ENCODE peak calls at places on chromosomes 11 and 22, in eight cellular contexts. O is fibroblast of lung, L is body of pancreas, E is astrocyte, G is thyroid gland, T is RWPE2, B is psoas muscle, X is right lobe of liver. Y is an unnamed sample.

GRCh38 chr11:37804666-37805065 is 1206.6 kb upstream of the RAG2 start:
- DNase-seq in L (no peak), T (no peak), G (no peak), X (no peak), B (no peak), O (no peak), E (no peak), Y (no peak)

GRCh38 chr11:117094776-117095175 is 3.5 kb downstream of the SIK3 start:
- DNase-seq in G (peak; percentile 41), T (no peak), E (peak; percentile 69), X (no peak), B (no peak), L (peak; percentile 30), O (peak; percentile 81), Y (no peak)

GRCh38 chr11:45833761-45834160 is 13.5 kb upstream of the CRY2 start:
- DNase-seq in X (no peak), G (no peak), T (peak; percentile 3), B (no peak), E (no peak), O (no peak), L (no peak), Y (no peak)

GRCh38 chr22:18012528-18012927 is 11.8 kb downstream of the MICAL3 start:
- DNase-seq in G (no peak), B (no peak), E (peak; percentile 56), L (no peak), O (peak; percentile 69), X (no peak), T (no peak), Y (no peak)

GRCh38 chr22:25475554-25476022 is 88.9 kb upstream of the GRK3 start:
- DNase-seq in O (peak; percentile 69), B (no peak), T (no peak), G (peak; percentile 97), E (peak; percentile 66), L (no peak), X (no peak), Y (peak; percentile 83)

GRCh38 chr11:69054397-69055211 is 5.9 kb downstream of the TPCN2 start:
- DNase-seq in T (no peak), B (no peak), L (no peak), O (no peak), E (no peak), G (no peak), X (peak; percentile 49), Y (no peak)

GRCh38 chr11:95108671-95109551 is 19.3 kb downstream of the ENDOD1 start:
- DNase-seq in E (peak; percentile 57), L (no peak), T (no peak), X (no peak), B (no peak), O (peak; percentile 64), G (no peak), Y (peak; percentile 86)

GRCh38 chr22:39529487-39529851 is 3.1 kb downstream of the RPS19BP1 start:
- DNase-seq in E (no peak), X (no peak), T (no peak), G (no peak), O (no peak), L (no peak), B (no peak), Y (no peak)

GRCh38 chr22:37932821-37933578 is 20.4 kb downstream of the C22orf23 start:
- DNase-seq in B (no peak), O (no peak), X (no peak), L (peak; percentile 52), G (peak; percentile 97), E (no peak), T (no peak), Y (no peak)

GRCh38 chr22:39253427-39254070 is 8.8 kb upstream of the PDGFB start:
- DNase-seq in E (peak; percentile 81), T (no peak), X (no peak), G (peak; percentile 76), O (peak; percentile 88), B (peak; percentile 87), L (peak; percentile 93), Y (peak; percentile 72)

GRCh38 chr11:133399294-133399693 is 133.0 kb downstream of the OPCML start:
- DNase-seq in T (no peak), E (no peak), X (no peak), O (no peak), B (no peak), G (no peak), L (no peak), Y (no peak)

GRCh38 chr11:122439911-122440782 is 215.4 kb upstream of the UBASH3B start:
- DNase-seq in O (peak; percentile 36), E (peak; percentile 31), L (peak; percentile 61), T (no peak), X (peak; percentile 85), B (peak; percentile 67), G (peak; percentile 30), Y (peak; percentile 34)

GRCh38 chr11:134447696-134448095 is 35.7 kb upstream of the B3GAT1 start:
- DNase-seq in E (no peak), B (no peak), L (no peak), G (no peak), O (no peak), X (peak; percentile 36), T (no peak), Y (no peak)

GRCh38 chr11:82315093-82315492 is 418.6 kb downstream of the FAM181B start:
- DNase-seq in E (no peak), T (no peak), L (peak; percentile 61), X (no peak), G (peak; percentile 3), O (no peak), B (no peak), Y (no peak)
- TF ChIP-seq CTCF in E (peak; percentile 12), T (peak; percentile 66), L (no peak), X (peak; percentile 33), G (no peak), O (no peak), B (no peak), Y (no peak)

GRCh38 chr11:63897459-63898156 is 19.4 kb downstream of the RCOR2 start:
- DNase-seq in T (no peak), X (no peak), O (no peak), G (no peak), E (no peak), B (no peak), L (no peak), Y (no peak)

GRCh38 chr11:63905179-63905578 is 11.8 kb downstream of the RCOR2 start:
- DNase-seq in L (no peak), B (no peak), E (no peak), G (no peak), T (no peak), O (no peak), X (no peak), Y (no peak)

GRCh38 chr11:63904743-63905142 is 12.2 kb downstream of the RCOR2 start:
- DNase-seq in X (no peak), L (no peak), B (no peak), O (no peak), T (no peak), E (no peak), G (no peak), Y (no peak)

GRCh38 chr11:63903884-63904283 is 13.1 kb downstream of the RCOR2 start:
- DNase-seq in T (no peak), G (no peak), O (no peak), X (no peak), L (no peak), E (no peak), B (no peak), Y (no peak)

GRCh38 chr11:63901660-63902059 is 15.3 kb downstream of the RCOR2 start:
- DNase-seq in O (no peak), T (no peak), B (no peak), L (no peak), E (no peak), X (no peak), G (no peak), Y (no peak)
- H3K27ac ChIP-seq in O (no peak overlapping the region), T (no peak overlapping the region), B (no peak overlapping the region), L (no peak overlapping the region), E (no peak overlapping the region), X (no peak overlapping the region), G (no peak overlapping the region), Y (no peak overlapping the region)

GRCh38 chr11:101126551-101127347 is 2.9 kb downstream of the PGR start:
- DNase-seq in E (no peak), T (no peak), L (peak; percentile 15), X (no peak), O (no peak), B (peak; percentile 59), G (peak; percentile 32), Y (no peak)

GRCh38 chr11:101127348-101127698 is 2.3 kb downstream of the PGR start:
- DNase-seq in E (no peak), B (peak; percentile 54), X (peak; percentile 41), L (peak; percentile 26), T (no peak), G (peak; percentile 15), O (no peak), Y (no peak)

GRCh38 chr11:101127699-101128570 is 1.7 kb downstream of the PGR start:
- DNase-seq in O (no peak), B (peak; percentile 59), G (peak; percentile 24), E (no peak), X (peak; percentile 42), L (peak; percentile 24), T (peak; percentile 36), Y (no peak)

GRCh38 chr11:101128571-101129202 is 926 bp downstream of the PGR start:
- DNase-seq in E (no peak), G (peak; percentile 8), L (peak; percentile 7), O (no peak), T (no peak), X (peak; percentile 41), B (peak; percentile 52), Y (no peak)

DNA sequence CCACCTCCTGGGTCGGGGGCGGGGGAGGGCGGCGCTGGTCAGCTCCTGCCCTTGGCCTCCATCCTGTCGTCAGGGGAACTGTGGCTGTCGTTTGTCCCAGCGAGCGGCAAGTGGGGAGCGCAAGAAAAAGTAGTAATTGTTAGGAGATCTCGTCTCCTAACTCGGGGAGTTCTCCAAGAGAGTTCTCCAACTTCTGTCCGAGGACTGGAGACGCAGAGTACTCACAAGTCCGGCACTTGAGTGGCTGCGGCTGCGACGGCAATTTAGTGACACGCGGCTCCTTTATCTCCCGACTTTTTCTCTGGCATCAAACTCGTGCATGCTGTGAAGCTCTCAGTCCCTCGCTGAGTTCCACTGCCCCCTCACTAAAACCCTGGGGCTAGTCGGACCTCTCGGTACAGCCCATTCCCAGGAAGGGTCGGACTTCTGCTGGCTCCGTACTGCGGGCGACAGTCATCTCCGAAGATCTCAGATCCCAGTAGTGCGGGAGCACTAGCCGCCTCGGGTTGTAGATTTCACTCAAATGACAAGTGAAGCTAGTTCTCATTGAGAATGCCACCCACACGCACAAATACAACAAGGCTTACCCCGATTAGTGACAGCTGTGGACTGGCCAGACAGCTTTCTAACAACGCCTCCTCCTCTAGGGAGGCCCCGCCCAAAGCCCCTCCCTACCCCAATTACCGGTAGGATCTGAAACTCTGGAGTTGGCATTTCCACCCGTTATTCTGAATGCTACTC is at the start of gene PGR:
- DNase-seq in B (peak; percentile 49), G (peak; percentile 70), X (peak; percentile 38), T (no peak), O (no peak), L (peak; percentile 51), E (no peak), Y (no peak)
- H3K4me3 ChIP-seq in B (peak within 1 kb of the TSS; percentile 64), G (peak within 1 kb of the TSS; percentile 20), X (peak within 1 kb of the TSS; percentile 9), T (no peak within 1 kb of the TSS), O (peak within 1 kb of the TSS; percentile 45), L (no peak within 1 kb of the TSS), E (no peak within 1 kb of the TSS), Y (no peak within 1 kb of the TSS)

GRCh38 chr11:13276852-13277718 is 505 bp upstream of the BMAL1 start:
- DNase-seq in E (peak; percentile 98), B (peak; percentile 99), X (peak; percentile 99), O (peak; percentile 99), T (peak; percentile 99), G (peak; percentile 98), L (peak; percentile 98), Y (peak; percentile 97)
- TF ChIP-seq CTCF in E (no peak), B (no peak), X (no peak), O (no peak), T (no peak), G (no peak), L (no peak), Y (no peak)

Y was measured in brain microvascular endothelial cell.